ENCODE peak calls at places on chromosomes 11 and 22, in ten cellular contexts. X is NCI-H1930; Q is occipital lobe; Z is CD8-positive, alpha-beta memory T cell; U is stimulated activated CD8-positive, alpha-beta memory T cell treated with anti-CD3 and anti-CD28 coated beads, Interleukin-4, amount 100 ng/mL, for 4 hours; I is hippocampal formation; L is HCEC 1CT; J is RWPE1; B is activated CD4-positive, CD25-positive, alpha-beta regulatory T cell treated with anti-CD3 and anti-CD28 coated beads, Interleukin-2, amount 50 U/mL, for 16 hours; F is Daoy. G is an unnamed sample.

GRCh38 chr22:20571531-20572007 is 64.2 kb downstream of the MED15 start:
- DNase-seq in I (no peak), F (no peak), L (no peak), X (peak), B (peak), Z (peak), U (peak), Q (no peak), J (no peak), G (peak)

GRCh38 chr11:120304526-120304925 is 20.6 kb upstream of the TLCD5 start:
- DNase-seq in Z (no peak), B (no peak), J (peak), F (peak), I (no peak), Q (no peak), X (no peak), L (peak), U (no peak), G (no peak)

GRCh38 chr11:133995066-133995465 is 38.3 kb upstream of the IGSF9B start:
- DNase-seq in U (no peak), L (no peak), Q (no peak), Z (no peak), F (no peak), J (no peak), B (no peak), X (no peak), I (no peak), G (no peak)

GRCh38 chr11:116962108-116962507 is 124.7 kb upstream of the APOA1 start:
- DNase-seq in F (no peak), U (no peak), J (no peak), Z (no peak), I (no peak), L (peak), B (no peak), Q (no peak), X (no peak), G (no peak)

GRCh38 chr11:66157182-66157864 is 87.3 kb downstream of the PACS1 start:
- DNase-seq in J (no peak), Q (no peak), L (peak), I (no peak), F (no peak), B (no peak), U (no peak), X (no peak), Z (no peak), G (no peak)

GRCh38 chr11:124511739-124512138 is 31.7 kb downstream of the OR8B12 start:
- DNase-seq in Z (no peak), F (no peak), I (no peak), U (no peak), B (no peak), L (no peak), J (no peak), X (no peak), Q (no peak), G (no peak)

GRCh38 chr11:74838188-74838587 is 89.5 kb downstream of the RNF169 start:
- DNase-seq in I (no peak), J (no peak), B (no peak), F (no peak), L (no peak), U (no peak), Q (no peak), X (no peak), Z (no peak), G (no peak)

GRCh38 chr11:20474951-20475517 is 87.5 kb downstream of the PRMT3 start:
- DNase-seq in Z (no peak), U (no peak), L (no peak), Q (no peak), I (no peak), B (no peak), F (no peak), J (no peak), X (no peak), G (no peak)

GRCh38 chr22:48257690-48258065 is 1495.2 kb downstream of the TBC1D22A start:
- DNase-seq in U (no peak), Z (no peak), I (no peak), L (no peak), F (no peak), Q (no peak), X (no peak), J (no peak), B (no peak), G (no peak)

GRCh38 chr22:45612451-45612901 is 59.2 kb upstream of the ATXN10 start:
- DNase-seq in B (no peak), F (peak), X (no peak), Q (no peak), U (no peak), Z (no peak), I (no peak), L (peak), J (peak), G (no peak)

GRCh38 chr11:66407651-66408050 is 13.2 kb upstream of the NPAS4 start:
- DNase-seq in B (no peak), Q (no peak), Z (no peak), J (no peak), I (no peak), X (no peak), F (no peak), L (no peak), U (no peak), G (no peak)

GRCh38 chr11:106409201-106409600 is 331.7 kb downstream of the AASDHPPT start:
- DNase-seq in X (no peak), Q (no peak), J (no peak), U (no peak), F (no peak), I (no peak), L (peak), Z (no peak), B (no peak), G (no peak)

GRCh38 chr11:128379587-128380279 is 207.6 kb downstream of the ETS1 start:
- DNase-seq in L (no peak), Z (peak), I (no peak), X (no peak), B (no peak), J (no peak), U (no peak), Q (no peak), F (no peak), G (no peak)

GRCh38 chr11:16804104-16804947 is 65.9 kb downstream of the C11orf58 start:
- DNase-seq in J (no peak), F (no peak), I (no peak), U (no peak), X (no peak), Z (no peak), B (no peak), Q (no peak), L (peak), G (no peak)

GRCh38 chr11:65954771-65955170 is 6.8 kb upstream of the SART1 start:
- DNase-seq in B (no peak), I (no peak), F (no peak), X (no peak), L (no peak), U (no peak), J (peak), Q (no peak), Z (no peak), G (no peak)

GRCh38 chr11:33347490-33348125 is 90.4 kb downstream of the HIPK3 start:
- DNase-seq in B (no peak), Q (no peak), J (no peak), I (no peak), F (no peak), L (no peak), X (no peak), Z (no peak), U (no peak), G (no peak)

GRCh38 chr22:32545801-32546200 is 71.2 kb downstream of the FBXO7 start:
- DNase-seq in B (no peak), U (no peak), I (no peak), Z (no peak), X (no peak), J (no peak), F (peak), Q (no peak), L (no peak), G (no peak)

GRCh38 chr11:95684701-95685100 is 104.9 kb downstream of the FAM76B start:
- DNase-seq in I (no peak), U (no peak), L (no peak), Q (peak), X (no peak), J (no peak), B (no peak), Z (no peak), F (no peak), G (no peak)

GRCh38 chr11:23423119-23423518 is 562.8 kb upstream of the CCDC179 start:
- DNase-seq in U (no peak), J (no peak), L (no peak), F (no peak), Z (no peak), X (peak), I (no peak), Q (no peak), B (no peak), G (no peak)

GRCh38 chr11:2750101-2750509 is 50.3 kb upstream of the KCNQ1OT1 start:
- DNase-seq in F (no peak), I (no peak), X (no peak), L (no peak), B (no peak), U (no peak), Q (no peak), Z (no peak), J (no peak), G (no peak)

GRCh38 chr11:64092119-64092760 is 56.5 kb downstream of the FLRT1 start:
- DNase-seq in B (no peak), I (peak), J (no peak), U (no peak), L (no peak), Z (no peak), F (no peak), Q (peak), X (no peak), G (no peak)

GRCh38 chr11:95739526-95739925 is 50.1 kb downstream of the FAM76B start:
- DNase-seq in L (no peak), Z (no peak), X (no peak), U (no peak), J (no peak), B (no peak), Q (no peak), I (no peak), F (no peak), G (no peak)

GRCh38 chr11:79244175-79244804 is 196.5 kb downstream of the TENM4 start:
- DNase-seq in L (peak), U (no peak), B (no peak), X (no peak), I (no peak), J (peak), Q (no peak), F (peak), Z (no peak), G (no peak)

GRCh38 chr11:32420937-32421532 is 14.3 kb downstream of the WT1 start:
- DNase-seq in Z (no peak), F (peak), X (no peak), U (no peak), J (no peak), L (peak), I (no peak), B (no peak), Q (no peak), G (peak)

GRCh38 chr11:121659811-121660210 is 207.0 kb upstream of the SORL1-AS1 start:
- DNase-seq in X (no peak), J (no peak), Q (no peak), Z (no peak), L (no peak), F (no peak), B (no peak), I (no peak), U (no peak), G (no peak)

GRCh38 chr22:20427104-20427944 is 10.3 kb downstream of the SCARF2 start:
- DNase-seq in X (no peak), Z (no peak), F (no peak), B (no peak), Q (no peak), L (no peak), U (no peak), J (no peak), I (no peak), G (no peak)

GRCh38 chr22:20777420-20778177 is 3.7 kb downstream of the SERPIND1 start:
- DNase-seq in B (no peak), U (no peak), X (no peak), I (no peak), F (peak), J (peak), Z (no peak), Q (no peak), L (peak), G (no peak)

GRCh38 chr11:34300571-34301295 is 57.1 kb downstream of the ABTB2 start:
- DNase-seq in F (no peak), J (no peak), Q (no peak), U (no peak), L (no peak), B (no peak), Z (no peak), I (no peak), X (no peak), G (no peak)

GRCh38 chr11:44654057-44654456 is 72.7 kb upstream of the TSPAN18 start:
- DNase-seq in Q (no peak), I (no peak), X (no peak), F (no peak), Z (no peak), J (no peak), L (no peak), B (no peak), U (no peak), G (no peak)

GRCh38 chr11:78228467-78228866 is 39.7 kb downstream of the USP35 start:
- DNase-seq in Q (no peak), Z (no peak), J (peak), X (peak), I (peak), B (no peak), U (no peak), F (no peak), L (peak), G (no peak)

G was measured in effector CD4-positive, alpha-beta T cell.